ENCODE peak calls at places on chromosomes 12 and 14, in six cellular contexts. P is GM12892, Y is GM12878, W is H1, S is HepG2, O is K562. D is an unnamed sample.

GRCh38 chr14:67461341-67461985 is 27.1 kb downstream of the TMEM229B start:
- DNase-seq in P (no peak), Y (no peak), W (no peak), S (no peak), O (no peak), D (no peak)

GRCh38 chr12:88052686-88053085 is 23.5 kb upstream of the C12orf50 start:
- DNase-seq in P (no peak), Y (no peak), W (no peak), S (peak), O (peak), D (no peak)

GRCh38 chr14:99253890-99254289 is 18.1 kb downstream of the BCL11B start:
- DNase-seq in P (no peak), Y (no peak), W (no peak), S (no peak), O (no peak), D (no peak)

GRCh38 chr12:1373887-1374286 is 220.5 kb downstream of the FBXL14 start:
- DNase-seq in P (no peak), Y (no peak), W (no peak), S (no peak), O (no peak), D (no peak)

GRCh38 chr12:57611810-57612710 is 825 bp downstream of the ARHGEF25 start:
- DNase-seq in P (no peak), Y (no peak), W (no peak), S (no peak), O (no peak), D (no peak)

GRCh38 chr14:23095196-23096108 is at the start of gene C14orf119:
- DNase-seq in P (peak), Y (peak), W (peak), S (peak), O (peak), D (peak)

GRCh38 chr14:33369041-33369440 is 430.4 kb downstream of the NPAS3 start:
- DNase-seq in P (no peak), Y (no peak), W (no peak), S (no peak), O (no peak), D (no peak)

GRCh38 chr14:69079188-69079742 is 73.7 kb downstream of the DCAF5 start:
- DNase-seq in P (no peak), Y (no peak), W (no peak), S (no peak), O (no peak), D (no peak)

GRCh38 chr12:5512585-5512970 is 80.7 kb downstream of the NTF3 start:
- DNase-seq in P (no peak), Y (no peak), W (no peak), S (no peak), O (no peak), D (no peak)

GRCh38 chr14:22084393-22085281 is 411.0 kb upstream of the OR4E1 start:
- DNase-seq in P (no peak), Y (peak), W (no peak), S (peak), O (peak), D (no peak)

GRCh38 chr12:96510306-96510764 is 21.0 kb downstream of the CFAP54 start:
- DNase-seq in P (no peak), Y (no peak), W (no peak), S (no peak), O (no peak), D (no peak)

GRCh38 chr12:131218291-131219172 is 264.8 kb downstream of the ADGRD1 start:
- DNase-seq in P (no peak), Y (no peak), W (no peak), S (no peak), O (peak), D (no peak)

GRCh38 chr14:100065942-100066574 is 836 bp downstream of the EVL start:
- DNase-seq in P (no peak), Y (peak), W (no peak), S (no peak), O (no peak), D (no peak)

GRCh38 chr14:102927346-102927877 is 4.9 kb downstream of the AMN start:
- DNase-seq in P (no peak), Y (no peak), W (no peak), S (no peak), O (no peak), D (no peak)
- TF ChIP-seq POLR2AphosphoS5 in P (no peak), Y (no peak), W (no peak), S (no peak), O (no peak), D (no peak)

DNA sequence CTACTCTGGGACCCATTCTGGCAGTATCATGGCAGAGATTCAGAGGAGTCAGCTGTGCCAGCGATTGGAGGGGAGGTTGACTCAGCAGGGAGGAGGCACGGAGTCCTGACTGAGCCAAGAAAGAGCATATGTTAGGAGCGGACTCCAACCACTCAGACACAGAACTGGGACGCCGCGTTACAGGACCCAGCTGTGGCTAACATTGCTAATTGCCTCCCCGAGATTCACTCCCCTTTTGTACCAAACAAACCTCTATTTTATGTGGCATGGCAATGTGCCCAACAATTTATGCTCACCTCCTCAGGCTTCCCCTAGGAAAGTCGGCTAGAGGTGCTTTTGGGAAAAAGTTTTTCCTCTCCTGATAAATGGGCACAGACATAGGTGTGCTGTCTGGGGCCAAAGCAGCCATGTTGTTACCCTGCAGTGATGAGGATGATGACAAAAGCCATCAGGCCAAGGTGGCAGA is 15.2 kb upstream of the CLIP1 start:
- DNase-seq in P (no peak), Y (no peak), W (no peak), S (no peak), O (no peak), D (no peak)
- TF ChIP-seq POLR2A in P (no peak), Y (no peak), W (no peak), S (no peak), O (no peak), D (no peak)

GRCh38 chr14:38836539-38836938 is 266.5 kb downstream of the SEC23A start:
- DNase-seq in P (no peak), Y (no peak), W (no peak), S (no peak), O (no peak), D (no peak)

GRCh38 chr14:38838979-38839323 is 264.1 kb downstream of the SEC23A start:
- DNase-seq in P (no peak), Y (no peak), W (no peak), S (no peak), O (no peak), D (no peak)

GRCh38 chr14:38837333-38838048 is 265.5 kb downstream of the SEC23A start:
- DNase-seq in P (no peak), Y (no peak), W (no peak), S (no peak), O (no peak), D (no peak)

GRCh38 chr14:38838049-38838978 is 264.7 kb downstream of the SEC23A start:
- DNase-seq in P (no peak), Y (no peak), W (no peak), S (no peak), O (no peak), D (no peak)

GRCh38 chr14:38839743-38840375 is 263.2 kb downstream of the SEC23A start:
- DNase-seq in P (no peak), Y (no peak), W (no peak), S (no peak), O (no peak), D (no peak)
- TF ChIP-seq TAF1 in P (no peak), Y (no peak), W (no peak), S (no peak), O (no peak), D (no peak)

DNA sequence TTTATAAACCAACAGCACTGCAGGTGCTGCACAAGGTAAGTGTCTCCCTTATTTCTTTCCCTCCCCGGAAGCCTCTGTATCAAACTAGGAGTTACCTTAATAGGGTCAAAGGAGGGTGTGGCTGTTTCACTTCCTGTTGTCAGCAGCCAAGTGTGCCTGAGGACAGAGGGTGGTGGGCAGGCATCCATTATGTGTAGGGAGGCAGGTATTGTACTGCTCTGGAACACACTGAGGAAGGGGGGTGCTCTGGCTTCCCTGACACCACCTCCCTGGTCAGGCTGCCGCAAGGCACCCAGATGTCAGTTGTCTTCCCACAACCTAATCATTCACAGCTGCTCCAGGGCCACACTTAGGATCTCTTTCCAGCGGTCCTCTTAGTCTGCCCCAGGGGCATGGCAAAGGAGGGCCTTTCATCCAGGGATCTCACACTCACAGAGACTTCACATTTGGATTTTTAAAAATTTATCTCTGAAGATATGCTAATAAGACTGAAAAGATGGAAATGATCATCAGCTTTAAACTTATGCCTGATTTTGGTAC is 132.0 kb upstream of the ARHGAP5 start:
- DNase-seq in P (no peak), Y (no peak), W (no peak), S (peak), O (no peak), D (no peak)
- TF ChIP-seq POLR2AphosphoS5 in P (no peak), Y (no peak), W (no peak), S (no peak), O (no peak), D (no peak)

DNA sequence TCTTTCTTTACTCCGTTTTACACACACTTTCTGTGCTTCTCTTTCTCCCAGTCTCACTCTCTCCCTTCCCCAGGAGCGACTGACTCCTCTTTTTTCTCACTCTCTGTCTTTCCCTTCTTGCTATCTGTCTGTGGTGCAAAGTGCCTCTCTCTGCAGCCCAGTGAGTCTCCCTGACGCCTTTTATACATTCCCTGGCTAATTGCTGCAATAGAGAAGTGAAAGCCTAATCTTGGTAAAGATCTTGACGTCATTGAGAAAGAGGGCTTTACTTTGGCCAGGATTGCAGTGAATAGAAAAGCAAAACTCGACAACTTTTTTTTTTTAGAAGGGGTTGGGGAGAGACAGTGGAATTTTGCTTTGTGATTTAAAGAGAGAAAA is 710 bp upstream of the DIO2 start:
- DNase-seq in P (no peak), Y (no peak), W (no peak), S (no peak), O (no peak), D (no peak)
- TF ChIP-seq POLR2A in P (no peak), Y (no peak), W (no peak), S (no peak), O (no peak), D (no peak)

D was measured in GM12891.